ENCODE peak calls at places on chromosomes 5 and 9, in ten cellular contexts. H, U, V, I, G, B, W, Q, A and S are unnamed samples.

GRCh38 chr9:89387197-89387849 is 69.0 kb downstream of the SECISBP2 start:
- DNase-seq in H (no peak), U (no peak), V (no peak), I (no peak), G (no peak), B (no peak), W (no peak), Q (no peak), A (no peak), S (no peak)

GRCh38 chr5:139638090-139638735 is 9.9 kb upstream of the CXXC5 start:
- DNase-seq in H (peak), U (peak), V (peak), I (peak), G (peak), B (no peak), W (peak), Q (peak), A (peak), S (no peak)

GRCh38 chr5:55923873-55924500 is 70.8 kb downstream of the IL6ST start:
- DNase-seq in H (no peak), U (no peak), V (no peak), I (no peak), G (no peak), B (no peak), W (no peak), Q (no peak), A (no peak), S (no peak)

GRCh38 chr5:191036-191948 is at the start of gene LRRC14B:
- DNase-seq in H (peak), U (peak), V (no peak), I (peak), G (no peak), B (no peak), W (no peak), Q (no peak), A (no peak), S (peak)

GRCh38 chr9:12774861-12775367 is at the start of gene LURAP1L:
- DNase-seq in H (no peak), U (peak), V (peak), I (no peak), G (peak), B (no peak), W (peak), Q (peak), A (peak), S (no peak)

GRCh38 chr5:55853818-55854217 is 2.7 kb downstream of the IL31RA start:
- DNase-seq in H (no peak), U (no peak), V (no peak), I (no peak), G (peak), B (no peak), W (no peak), Q (no peak), A (peak), S (no peak)

GRCh38 chr5:133729800-133730199 is 117.5 kb upstream of the FSTL4 start:
- DNase-seq in H (no peak), U (no peak), V (no peak), I (no peak), G (no peak), B (no peak), W (no peak), Q (no peak), A (no peak), S (no peak)

GRCh38 chr5:24804221-24804681 is 159.5 kb upstream of the CDH10 start:
- DNase-seq in H (no peak), U (no peak), V (no peak), I (no peak), G (no peak), B (no peak), W (no peak), Q (no peak), A (peak), S (no peak)

GRCh38 chr9:37706290-37706689 is 47.3 kb upstream of the TRMT10B start:
- DNase-seq in H (no peak), U (no peak), V (no peak), I (no peak), G (no peak), B (no peak), W (no peak), Q (no peak), A (peak), S (no peak)

GRCh38 chr9:99296375-99296951 is 74.4 kb downstream of the SEC61B start:
- DNase-seq in H (peak), U (no peak), V (no peak), I (peak), G (peak), B (peak), W (no peak), Q (no peak), A (no peak), S (peak)

GRCh38 chr5:93649234-93649900 is 66.3 kb downstream of the NR2F1 start:
- DNase-seq in H (no peak), U (no peak), V (no peak), I (no peak), G (no peak), B (no peak), W (no peak), Q (no peak), A (no peak), S (no peak)